ENCODE peak calls at places on chromosomes 16 and 17, in six cellular contexts. One of them, this sample, is unnamed.

GRCh38 chr16:10964039-10964890 is 19.9 kb downstream of the CLEC16A start:
- DNase-seq in IMR-90: peak
- DNase-seq in mesendoderm: peak
- DNase-seq in neuronal stem cell: peak
- DNase-seq in H9: peak
- DNase-seq in mesenchymal stem cell: peak
- DNase-seq in this sample: peak

GRCh38 chr16:1977875-1978268 is 3.4 kb downstream of the NOXO1 start:
- DNase-seq in IMR-90: no peak
- DNase-seq in mesendoderm: no peak
- DNase-seq in neuronal stem cell: no peak
- DNase-seq in H9: no peak
- DNase-seq in mesenchymal stem cell: no peak
- DNase-seq in this sample: no peak

GRCh38 chr16:66510711-66511614 is 39.0 kb downstream of the TK2 start:
- DNase-seq in IMR-90: no peak
- DNase-seq in mesendoderm: no peak
- DNase-seq in neuronal stem cell: no peak
- DNase-seq in H9: no peak
- DNase-seq in mesenchymal stem cell: no peak
- DNase-seq in this sample: no peak

GRCh38 chr17:16002708-16003265 is 3.2 kb downstream of the TTC19 start:
- DNase-seq in IMR-90: no peak
- DNase-seq in mesendoderm: no peak
- DNase-seq in neuronal stem cell: no peak
- DNase-seq in H9: no peak
- DNase-seq in mesenchymal stem cell: no peak
- DNase-seq in this sample: no peak

GRCh38 chr17:80527016-80527645 is 17.5 kb upstream of the RPTOR start:
- DNase-seq in IMR-90: peak
- DNase-seq in mesendoderm: no peak
- DNase-seq in neuronal stem cell: no peak
- DNase-seq in H9: no peak
- DNase-seq in mesenchymal stem cell: no peak
- DNase-seq in this sample: no peak

GRCh38 chr17:38510424-38511125 is 82.3 kb downstream of the ARHGAP23 start:
- DNase-seq in IMR-90: no peak
- DNase-seq in mesendoderm: peak
- DNase-seq in neuronal stem cell: peak
- DNase-seq in H9: peak
- DNase-seq in mesenchymal stem cell: peak
- DNase-seq in this sample: no peak

GRCh38 chr17:79463421-79464309 is 147.2 kb downstream of the RBFOX3 start:
- DNase-seq in IMR-90: no peak
- DNase-seq in mesendoderm: no peak
- DNase-seq in neuronal stem cell: no peak
- DNase-seq in H9: no peak
- DNase-seq in mesenchymal stem cell: no peak
- DNase-seq in this sample: no peak

GRCh38 chr16:21083729-21084268 is 66.8 kb downstream of the DNAH3 start:
- DNase-seq in IMR-90: peak
- DNase-seq in mesendoderm: peak
- DNase-seq in neuronal stem cell: peak
- DNase-seq in H9: peak
- DNase-seq in mesenchymal stem cell: peak
- DNase-seq in this sample: peak

GRCh38 chr16:75433732-75434413 is 570 bp upstream of the CFDP1 start:
- DNase-seq in IMR-90: peak
- DNase-seq in mesendoderm: peak
- DNase-seq in neuronal stem cell: no peak
- DNase-seq in H9: peak
- DNase-seq in mesenchymal stem cell: peak
- DNase-seq in this sample: peak
- H2BK5ac ChIP-seq in IMR-90: peak
- H2BK5ac ChIP-seq in mesendoderm: no peak
- H2BK5ac ChIP-seq in neuronal stem cell: no peak
- H2BK5ac ChIP-seq in H9: peak
- H2BK5ac ChIP-seq in mesenchymal stem cell: peak
- H2BK5ac ChIP-seq in this sample: peak

GRCh38 chr16:70652322-70652721 is 6.0 kb downstream of the IL34 start:
- DNase-seq in IMR-90: no peak
- DNase-seq in mesendoderm: no peak
- DNase-seq in neuronal stem cell: no peak
- DNase-seq in H9: no peak
- DNase-seq in mesenchymal stem cell: no peak
- DNase-seq in this sample: no peak

GRCh38 chr16:70651524-70651923 is 5.2 kb downstream of the IL34 start:
- DNase-seq in IMR-90: peak
- DNase-seq in mesendoderm: no peak
- DNase-seq in neuronal stem cell: no peak
- DNase-seq in H9: no peak
- DNase-seq in mesenchymal stem cell: peak
- DNase-seq in this sample: peak

GRCh38 chr16:70653406-70653805 is 7.0 kb downstream of the IL34 start:
- DNase-seq in IMR-90: no peak
- DNase-seq in mesendoderm: no peak
- DNase-seq in neuronal stem cell: no peak
- DNase-seq in H9: no peak
- DNase-seq in mesenchymal stem cell: no peak
- DNase-seq in this sample: no peak

GRCh38 chr16:70656065-70656711 is 9.8 kb downstream of the IL34 start:
- DNase-seq in IMR-90: no peak
- DNase-seq in mesendoderm: no peak
- DNase-seq in neuronal stem cell: no peak
- DNase-seq in H9: no peak
- DNase-seq in mesenchymal stem cell: no peak
- DNase-seq in this sample: no peak

GRCh38 chr16:70653809-70654771 is 7.7 kb downstream of the IL34 start:
- DNase-seq in IMR-90: peak
- DNase-seq in mesendoderm: peak
- DNase-seq in neuronal stem cell: peak
- DNase-seq in H9: peak
- DNase-seq in mesenchymal stem cell: peak
- DNase-seq in this sample: peak
- H2AK5ac ChIP-seq in IMR-90: peak
- H2AK5ac ChIP-seq in mesendoderm: no peak
- H2AK5ac ChIP-seq in neuronal stem cell: peak
- H2AK5ac ChIP-seq in H9: no peak
- H2AK5ac ChIP-seq in mesenchymal stem cell: no peak
- H2AK5ac ChIP-seq in this sample: peak

GRCh38 chr16:7148606-7149005 is 184.0 kb upstream of the RBFOX1 start:
- DNase-seq in IMR-90: no peak
- DNase-seq in mesendoderm: peak
- DNase-seq in neuronal stem cell: no peak
- DNase-seq in H9: no peak
- DNase-seq in mesenchymal stem cell: no peak
- DNase-seq in this sample: no peak

GRCh38 chr16:7150230-7150629 is 182.4 kb upstream of the RBFOX1 start:
- DNase-seq in IMR-90: no peak
- DNase-seq in mesendoderm: no peak
- DNase-seq in neuronal stem cell: no peak
- DNase-seq in H9: no peak
- DNase-seq in mesenchymal stem cell: no peak
- DNase-seq in this sample: no peak
- H2BK5ac ChIP-seq in IMR-90: no peak
- H2BK5ac ChIP-seq in mesendoderm: no peak
- H2BK5ac ChIP-seq in neuronal stem cell: no peak
- H2BK5ac ChIP-seq in H9: no peak
- H2BK5ac ChIP-seq in mesenchymal stem cell: no peak
- H2BK5ac ChIP-seq in this sample: no peak

GRCh38 chr17:45284176-45285140 is 22.6 kb upstream of the SPATA32 start:
- DNase-seq in IMR-90: no peak
- DNase-seq in mesendoderm: peak
- DNase-seq in neuronal stem cell: no peak
- DNase-seq in H9: peak
- DNase-seq in mesenchymal stem cell: no peak
- DNase-seq in this sample: no peak

GRCh38 chr17:45283711-45284110 is 21.8 kb upstream of the SPATA32 start:
- DNase-seq in IMR-90: no peak
- DNase-seq in mesendoderm: no peak
- DNase-seq in neuronal stem cell: no peak
- DNase-seq in H9: no peak
- DNase-seq in mesenchymal stem cell: no peak
- DNase-seq in this sample: no peak

GRCh38 chr17:45286286-45286685 is 24.4 kb upstream of the SPATA32 start:
- DNase-seq in IMR-90: no peak
- DNase-seq in mesendoderm: no peak
- DNase-seq in neuronal stem cell: no peak
- DNase-seq in H9: no peak
- DNase-seq in mesenchymal stem cell: no peak
- DNase-seq in this sample: no peak

GRCh38 chr17:45279898-45280297 is 18.0 kb upstream of the SPATA32 start:
- DNase-seq in IMR-90: no peak
- DNase-seq in mesendoderm: no peak
- DNase-seq in neuronal stem cell: no peak
- DNase-seq in H9: no peak
- DNase-seq in mesenchymal stem cell: no peak
- DNase-seq in this sample: no peak

GRCh38 chr17:45282683-45283644 is 21.1 kb upstream of the SPATA32 start:
- DNase-seq in IMR-90: peak
- DNase-seq in mesendoderm: peak
- DNase-seq in neuronal stem cell: no peak
- DNase-seq in H9: no peak
- DNase-seq in mesenchymal stem cell: peak
- DNase-seq in this sample: peak
- H2AK5ac ChIP-seq in IMR-90: peak
- H2AK5ac ChIP-seq in mesendoderm: no peak
- H2AK5ac ChIP-seq in neuronal stem cell: no peak
- H2AK5ac ChIP-seq in H9: no peak
- H2AK5ac ChIP-seq in mesenchymal stem cell: peak
- H2AK5ac ChIP-seq in this sample: no peak

This sample was measured in trophoblast cell.